ENCODE peak calls at places on chromosomes 1 and 21, in nine cellular contexts. One of them, this sample, is unnamed.

GRCh38 chr21:22900511-22900910 is 1902.3 kb downstream of the NCAM2 start:
- DNase-seq in adrenal gland: no peak
- DNase-seq in cardiac muscle cell: no peak
- DNase-seq in fibroblast of pulmonary artery: no peak
- DNase-seq in HFF-Myc: no peak
- DNase-seq in body of pancreas: no peak
- DNase-seq in bronchial epithelial cell: peak; percentile 79
- DNase-seq in MM.1S: no peak
- DNase-seq in NB4: no peak
- DNase-seq in this sample: peak; percentile 45

GRCh38 chr1:34884536-34884935 is 25.0 kb upstream of the SMIM12 start:
- DNase-seq in adrenal gland: no peak
- DNase-seq in cardiac muscle cell: no peak
- DNase-seq in fibroblast of pulmonary artery: no peak
- DNase-seq in HFF-Myc: no peak
- DNase-seq in body of pancreas: no peak
- DNase-seq in bronchial epithelial cell: no peak
- DNase-seq in MM.1S: no peak
- DNase-seq in NB4: no peak
- DNase-seq in this sample: no peak

GRCh38 chr1:54887665-54888071 is 673 bp upstream of the DHCR24 start:
- DNase-seq in adrenal gland: peak; percentile 80
- DNase-seq in cardiac muscle cell: peak; percentile 49
- DNase-seq in fibroblast of pulmonary artery: peak; percentile 39
- DNase-seq in HFF-Myc: no peak
- DNase-seq in body of pancreas: no peak
- DNase-seq in bronchial epithelial cell: peak; percentile 59
- DNase-seq in MM.1S: no peak
- DNase-seq in NB4: peak; percentile 61
- DNase-seq in this sample: no peak

GRCh38 chr1:202806845-202807366 is 1.3 kb downstream of the KDM5B start:
- DNase-seq in adrenal gland: no peak
- DNase-seq in cardiac muscle cell: no peak
- DNase-seq in fibroblast of pulmonary artery: no peak
- DNase-seq in HFF-Myc: no peak
- DNase-seq in body of pancreas: peak; percentile 7
- DNase-seq in bronchial epithelial cell: no peak
- DNase-seq in MM.1S: no peak
- DNase-seq in NB4: peak; percentile 92
- DNase-seq in this sample: no peak

GRCh38 chr1:3434406-3435110 is 19.9 kb upstream of the ARHGEF16 start:
- DNase-seq in adrenal gland: no peak
- DNase-seq in cardiac muscle cell: no peak
- DNase-seq in fibroblast of pulmonary artery: no peak
- DNase-seq in HFF-Myc: no peak
- DNase-seq in body of pancreas: no peak
- DNase-seq in bronchial epithelial cell: no peak
- DNase-seq in MM.1S: no peak
- DNase-seq in NB4: no peak
- DNase-seq in this sample: no peak

GRCh38 chr1:245687636-245688535 is 533.1 kb downstream of the KIF26B start:
- DNase-seq in adrenal gland: peak; percentile 70
- DNase-seq in cardiac muscle cell: no peak
- DNase-seq in fibroblast of pulmonary artery: no peak
- DNase-seq in HFF-Myc: no peak
- DNase-seq in body of pancreas: no peak
- DNase-seq in bronchial epithelial cell: no peak
- DNase-seq in MM.1S: no peak
- DNase-seq in NB4: peak; percentile 21
- DNase-seq in this sample: no peak

GRCh38 chr1:58902830-58903229 is 119.0 kb upstream of the JUN start:
- DNase-seq in adrenal gland: no peak
- DNase-seq in cardiac muscle cell: no peak
- DNase-seq in fibroblast of pulmonary artery: no peak
- DNase-seq in HFF-Myc: no peak
- DNase-seq in body of pancreas: no peak
- DNase-seq in bronchial epithelial cell: no peak
- DNase-seq in MM.1S: no peak
- DNase-seq in NB4: no peak
- DNase-seq in this sample: no peak

GRCh38 chr1:155933591-155934096 is 569 bp downstream of the KHDC4 start:
- DNase-seq in adrenal gland: no peak
- DNase-seq in cardiac muscle cell: no peak
- DNase-seq in fibroblast of pulmonary artery: no peak
- DNase-seq in HFF-Myc: no peak
- DNase-seq in body of pancreas: no peak
- DNase-seq in bronchial epithelial cell: no peak
- DNase-seq in MM.1S: no peak
- DNase-seq in NB4: peak; percentile 39
- DNase-seq in this sample: no peak

GRCh38 chr1:31159869-31160611 is 79.6 kb downstream of the NKAIN1 start:
- DNase-seq in adrenal gland: no peak
- DNase-seq in cardiac muscle cell: no peak
- DNase-seq in fibroblast of pulmonary artery: no peak
- DNase-seq in HFF-Myc: no peak
- DNase-seq in body of pancreas: no peak
- DNase-seq in bronchial epithelial cell: no peak
- DNase-seq in MM.1S: no peak
- DNase-seq in NB4: no peak
- DNase-seq in this sample: no peak

GRCh38 chr1:59104191-59104760 is 192.6 kb upstream of the FGGY start:
- DNase-seq in adrenal gland: peak; percentile 31
- DNase-seq in cardiac muscle cell: no peak
- DNase-seq in fibroblast of pulmonary artery: no peak
- DNase-seq in HFF-Myc: no peak
- DNase-seq in body of pancreas: no peak
- DNase-seq in bronchial epithelial cell: no peak
- DNase-seq in MM.1S: no peak
- DNase-seq in NB4: no peak
- DNase-seq in this sample: no peak

GRCh38 chr1:231395051-231395995 is 26.8 kb downstream of the EGLN1 start:
- DNase-seq in adrenal gland: no peak
- DNase-seq in cardiac muscle cell: peak; percentile 97
- DNase-seq in fibroblast of pulmonary artery: peak; percentile 97
- DNase-seq in HFF-Myc: peak; percentile 62
- DNase-seq in body of pancreas: peak; percentile 51
- DNase-seq in bronchial epithelial cell: peak; percentile 89
- DNase-seq in MM.1S: no peak
- DNase-seq in NB4: no peak
- DNase-seq in this sample: peak; percentile 96

GRCh38 chr1:150162862-150163706 is 13.4 kb downstream of the PLEKHO1 start:
- DNase-seq in adrenal gland: peak; percentile 91
- DNase-seq in cardiac muscle cell: peak; percentile 99
- DNase-seq in fibroblast of pulmonary artery: peak; percentile 99
- DNase-seq in HFF-Myc: peak; percentile 99
- DNase-seq in body of pancreas: peak; percentile 85
- DNase-seq in bronchial epithelial cell: peak; percentile 99
- DNase-seq in MM.1S: no peak
- DNase-seq in NB4: peak; percentile 95
- DNase-seq in this sample: peak; percentile 100
- H3K4me3 ChIP-seq in adrenal gland: no peak overlapping the region
- H3K4me3 ChIP-seq in cardiac muscle cell: peak overlapping the region; percentile 7
- H3K4me3 ChIP-seq in fibroblast of pulmonary artery: peak overlapping the region; percentile 29
- H3K4me3 ChIP-seq in HFF-Myc: peak overlapping the region; percentile 25
- H3K4me3 ChIP-seq in body of pancreas: no peak overlapping the region
- H3K4me3 ChIP-seq in bronchial epithelial cell: peak overlapping the region; percentile 20
- H3K4me3 ChIP-seq in MM.1S: no peak overlapping the region
- H3K4me3 ChIP-seq in NB4: peak overlapping the region; percentile 30
- H3K4me3 ChIP-seq in this sample: peak overlapping the region; percentile 27

GRCh38 chr1:243845888-243846287 is 4.2 kb downstream of the AKT3 start:
- DNase-seq in adrenal gland: no peak
- DNase-seq in cardiac muscle cell: no peak
- DNase-seq in fibroblast of pulmonary artery: no peak
- DNase-seq in HFF-Myc: no peak
- DNase-seq in body of pancreas: no peak
- DNase-seq in bronchial epithelial cell: no peak
- DNase-seq in MM.1S: no peak
- DNase-seq in NB4: no peak
- DNase-seq in this sample: no peak

GRCh38 chr1:243846761-243847160 is 3.3 kb downstream of the AKT3 start:
- DNase-seq in adrenal gland: no peak
- DNase-seq in cardiac muscle cell: no peak
- DNase-seq in fibroblast of pulmonary artery: no peak
- DNase-seq in HFF-Myc: no peak
- DNase-seq in body of pancreas: no peak
- DNase-seq in bronchial epithelial cell: no peak
- DNase-seq in MM.1S: no peak
- DNase-seq in NB4: no peak
- DNase-seq in this sample: no peak

GRCh38 chr1:243842154-243842553 is 7.9 kb downstream of the AKT3 start:
- DNase-seq in adrenal gland: no peak
- DNase-seq in cardiac muscle cell: no peak
- DNase-seq in fibroblast of pulmonary artery: no peak
- DNase-seq in HFF-Myc: no peak
- DNase-seq in body of pancreas: no peak
- DNase-seq in bronchial epithelial cell: no peak
- DNase-seq in MM.1S: no peak
- DNase-seq in NB4: no peak
- DNase-seq in this sample: no peak

GRCh38 chr1:243842978-243843490 is 7.0 kb downstream of the AKT3 start:
- DNase-seq in adrenal gland: no peak
- DNase-seq in cardiac muscle cell: peak; percentile 73
- DNase-seq in fibroblast of pulmonary artery: peak; percentile 81
- DNase-seq in HFF-Myc: no peak
- DNase-seq in body of pancreas: no peak
- DNase-seq in bronchial epithelial cell: peak; percentile 37
- DNase-seq in MM.1S: no peak
- DNase-seq in NB4: peak; percentile 34
- DNase-seq in this sample: peak; percentile 87

DNA sequence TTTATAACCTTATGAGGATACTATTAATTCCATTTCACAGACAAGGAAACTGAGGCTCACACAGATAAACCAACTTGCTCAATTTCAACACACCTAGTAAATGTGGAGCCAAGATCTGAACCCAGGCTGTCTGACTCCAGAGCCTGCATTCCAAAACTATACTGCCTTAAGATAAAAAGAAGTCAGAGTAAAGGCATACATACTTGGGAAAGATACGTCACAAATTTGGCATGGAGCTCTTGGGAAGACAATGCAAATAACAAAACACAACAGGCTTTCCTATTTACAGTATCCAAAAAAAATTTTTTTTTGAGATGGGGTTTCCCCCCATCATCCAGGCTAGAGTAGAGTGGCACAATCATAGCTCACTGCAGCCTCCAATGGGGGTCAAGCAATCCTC is 5.9 kb downstream of the AKT3 start:
- DNase-seq in adrenal gland: no peak
- DNase-seq in cardiac muscle cell: peak; percentile 48
- DNase-seq in fibroblast of pulmonary artery: peak; percentile 57
- DNase-seq in HFF-Myc: no peak
- DNase-seq in body of pancreas: no peak
- DNase-seq in bronchial epithelial cell: no peak
- DNase-seq in MM.1S: no peak
- DNase-seq in NB4: no peak
- DNase-seq in this sample: no peak
- H3K4me3 ChIP-seq in adrenal gland: no peak overlapping the region
- H3K4me3 ChIP-seq in cardiac muscle cell: no peak overlapping the region
- H3K4me3 ChIP-seq in fibroblast of pulmonary artery: no peak overlapping the region
- H3K4me3 ChIP-seq in HFF-Myc: no peak overlapping the region
- H3K4me3 ChIP-seq in body of pancreas: no peak overlapping the region
- H3K4me3 ChIP-seq in bronchial epithelial cell: no peak overlapping the region
- H3K4me3 ChIP-seq in MM.1S: no peak overlapping the region
- H3K4me3 ChIP-seq in NB4: no peak overlapping the region
- H3K4me3 ChIP-seq in this sample: no peak overlapping the region

DNA sequence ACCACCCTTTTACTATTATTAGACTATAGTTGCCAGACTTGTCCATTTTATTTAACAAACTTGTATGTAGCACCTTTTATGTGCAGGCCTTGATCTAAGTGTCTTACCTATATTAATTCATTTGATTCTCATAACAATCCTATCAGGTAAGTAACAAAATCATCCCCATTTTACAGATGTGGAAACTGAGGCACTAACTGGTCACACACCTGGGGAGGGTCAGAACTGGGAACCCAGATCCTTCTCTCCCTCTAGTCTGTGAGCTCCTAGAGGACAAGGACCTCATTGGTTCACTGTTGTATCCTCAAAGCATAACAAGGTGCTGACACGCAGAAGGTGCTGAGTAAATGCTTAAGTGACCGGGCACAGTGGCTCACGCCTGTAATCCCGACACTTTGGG is 14.9 kb downstream of the FBXO2 start:
- DNase-seq in adrenal gland: no peak
- DNase-seq in cardiac muscle cell: no peak
- DNase-seq in fibroblast of pulmonary artery: no peak
- DNase-seq in HFF-Myc: no peak
- DNase-seq in body of pancreas: no peak
- DNase-seq in bronchial epithelial cell: no peak
- DNase-seq in MM.1S: no peak
- DNase-seq in NB4: no peak
- DNase-seq in this sample: no peak
- H3K4me3 ChIP-seq in adrenal gland: no peak overlapping the region
- H3K4me3 ChIP-seq in cardiac muscle cell: no peak overlapping the region
- H3K4me3 ChIP-seq in fibroblast of pulmonary artery: no peak overlapping the region
- H3K4me3 ChIP-seq in HFF-Myc: no peak overlapping the region
- H3K4me3 ChIP-seq in body of pancreas: no peak overlapping the region
- H3K4me3 ChIP-seq in bronchial epithelial cell: no peak overlapping the region
- H3K4me3 ChIP-seq in MM.1S: no peak overlapping the region
- H3K4me3 ChIP-seq in NB4: no peak overlapping the region
- H3K4me3 ChIP-seq in this sample: no peak overlapping the region

GRCh38 chr21:34110594-34111202 is 37.3 kb downstream of the MRPS6 start:
- DNase-seq in adrenal gland: no peak
- DNase-seq in cardiac muscle cell: no peak
- DNase-seq in fibroblast of pulmonary artery: no peak
- DNase-seq in HFF-Myc: no peak
- DNase-seq in body of pancreas: no peak
- DNase-seq in bronchial epithelial cell: no peak
- DNase-seq in MM.1S: no peak
- DNase-seq in NB4: no peak
- DNase-seq in this sample: no peak

GRCh38 chr21:34112316-34113033 is 39.1 kb downstream of the MRPS6 start:
- DNase-seq in adrenal gland: no peak
- DNase-seq in cardiac muscle cell: peak; percentile 44
- DNase-seq in fibroblast of pulmonary artery: no peak
- DNase-seq in HFF-Myc: no peak
- DNase-seq in body of pancreas: no peak
- DNase-seq in bronchial epithelial cell: no peak
- DNase-seq in MM.1S: no peak
- DNase-seq in NB4: peak; percentile 22
- DNase-seq in this sample: no peak

GRCh38 chr21:34115160-34115559 is 41.8 kb downstream of the MRPS6 start:
- DNase-seq in adrenal gland: no peak
- DNase-seq in cardiac muscle cell: no peak
- DNase-seq in fibroblast of pulmonary artery: no peak
- DNase-seq in HFF-Myc: no peak
- DNase-seq in body of pancreas: no peak
- DNase-seq in bronchial epithelial cell: no peak
- DNase-seq in MM.1S: no peak
- DNase-seq in NB4: no peak
- DNase-seq in this sample: no peak

GRCh38 chr21:34116569-34116968 is 43.2 kb downstream of the MRPS6 start:
- DNase-seq in adrenal gland: no peak
- DNase-seq in cardiac muscle cell: no peak
- DNase-seq in fibroblast of pulmonary artery: no peak
- DNase-seq in HFF-Myc: no peak
- DNase-seq in body of pancreas: no peak
- DNase-seq in bronchial epithelial cell: no peak
- DNase-seq in MM.1S: no peak
- DNase-seq in NB4: no peak
- DNase-seq in this sample: no peak

DNA sequence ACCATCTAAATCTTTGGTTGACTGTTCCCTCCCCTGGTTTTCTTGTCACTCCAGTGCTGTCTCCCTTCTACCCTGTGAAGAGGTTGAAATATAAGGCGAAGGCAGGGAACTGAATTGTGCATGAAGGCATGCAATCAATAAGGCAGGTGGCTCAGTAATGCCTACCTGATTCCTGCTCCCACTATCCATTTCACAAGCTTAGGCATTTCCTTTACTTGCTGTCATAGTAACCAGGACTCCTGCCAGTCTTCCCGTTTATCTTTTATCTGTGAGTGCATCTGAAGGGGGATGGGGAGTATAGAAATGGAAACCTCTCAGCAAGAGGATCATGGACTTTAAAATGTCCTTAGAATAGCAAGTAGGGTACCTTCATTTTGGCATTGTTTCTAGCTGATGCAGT is 40.5 kb downstream of the MRPS6 start:
- DNase-seq in adrenal gland: no peak
- DNase-seq in cardiac muscle cell: no peak
- DNase-seq in fibroblast of pulmonary artery: no peak
- DNase-seq in HFF-Myc: no peak
- DNase-seq in body of pancreas: no peak
- DNase-seq in bronchial epithelial cell: no peak
- DNase-seq in MM.1S: no peak
- DNase-seq in NB4: no peak
- DNase-seq in this sample: no peak
- H3K4me3 ChIP-seq in adrenal gland: no peak overlapping the region
- H3K4me3 ChIP-seq in cardiac muscle cell: no peak overlapping the region
- H3K4me3 ChIP-seq in fibroblast of pulmonary artery: no peak overlapping the region
- H3K4me3 ChIP-seq in HFF-Myc: no peak overlapping the region
- H3K4me3 ChIP-seq in body of pancreas: no peak overlapping the region
- H3K4me3 ChIP-seq in bronchial epithelial cell: no peak overlapping the region
- H3K4me3 ChIP-seq in MM.1S: no peak overlapping the region
- H3K4me3 ChIP-seq in NB4: no peak overlapping the region
- H3K4me3 ChIP-seq in this sample: no peak overlapping the region

This sample was measured in choroid plexus epithelial cell.